ENCODE peak calls at places on chromosome 3, in five cellular contexts. I, E, R, A and B are unnamed samples.
A peak's percentile ranks its signal among the peaks of the same experiment; 100 is the strongest.

GRCh38 chr3:187567026-187567425 is 103.2 kb downstream of the SST start:
- DNase-seq in E (no peak), I (no peak), A (no peak), R (no peak), B (no peak)

GRCh38 chr3:135565481-135565880 is 400.0 kb upstream of the PPP2R3A start:
- DNase-seq in R (no peak), I (no peak), A (no peak), E (no peak), B (no peak)

GRCh38 chr3:60017631-60018030 is 967.8 kb upstream of the CFAP20DC start:
- DNase-seq in R (no peak), I (no peak), A (no peak), E (no peak), B (no peak)

GRCh38 chr3:101842935-101843330 is 6.4 kb upstream of the NFKBIZ start:
- DNase-seq in A (no peak), R (no peak), I (no peak), E (no peak), B (no peak)

GRCh38 chr3:175342196-175342595 is 483.1 kb downstream of the NAALADL2 start:
- DNase-seq in R (no peak), A (no peak), I (no peak), E (no peak), B (no peak)

GRCh38 chr3:177960722-177961121 is 575.5 kb upstream of the KCNMB2 start:
- DNase-seq in I (no peak), E (no peak), A (no peak), R (no peak), B (no peak)

GRCh38 chr3:49469037-49469875 is 811 bp upstream of the DAG1 start:
- DNase-seq in I (peak; percentile 71), R (no peak), E (peak; percentile 90), A (peak; percentile 88), B (peak; percentile 63)

GRCh38 chr3:109899930-109900329 is 562.6 kb upstream of the DPPA4 start:
- DNase-seq in E (no peak), I (no peak), A (no peak), R (no peak), B (no peak)

GRCh38 chr3:41989518-41989917 is 27.6 kb upstream of the ULK4 start:
- DNase-seq in I (no peak), R (no peak), A (no peak), E (no peak), B (no peak)